ENCODE peak calls at places on chromosomes 2 and 18, in four cellular contexts. X, P, A and W are unnamed samples.

GRCh38 chr2:171999604-172000469 is at the start of gene METAP1D:
- DNase-seq in X (peak), P (peak), A (peak), W (peak)

GRCh38 chr2:96261328-96262003 is 4.3 kb downstream of the TMEM127 start:
- DNase-seq in P (no peak), X (no peak), A (no peak), W (no peak)

GRCh38 chr2:197706839-197707207 is 1.7 kb downstream of the MARS2 start:
- DNase-seq in X (no peak), A (no peak), P (no peak), W (no peak)

GRCh38 chr2:45898819-45899218 is 247.3 kb downstream of the PRKCE start:
- DNase-seq in X (no peak), A (no peak), P (no peak), W (no peak)

GRCh38 chr2:53970095-53970897 is 497 bp downstream of the PSME4 start:
- DNase-seq in A (no peak), X (no peak), P (no peak), W (no peak)

GRCh38 chr2:42053791-42054656 is 6.2 kb downstream of the PKDCC start:
- DNase-seq in X (no peak), P (no peak), A (no peak), W (no peak)

GRCh38 chr2:208608436-208608835 is 201.8 kb downstream of the PTH2R start:
- DNase-seq in X (peak), A (no peak), P (no peak), W (peak)

GRCh38 chr2:190717764-190718651 is 69.1 kb downstream of the NAB1 start:
- DNase-seq in X (no peak), P (no peak), A (no peak), W (no peak)

GRCh38 chr2:238158807-238159539 is at the start of gene ERFE:
- DNase-seq in P (no peak), A (no peak), X (no peak), W (peak)

GRCh38 chr2:127663566-127664064 is 11.7 kb downstream of the LIMS2 start:
- DNase-seq in X (no peak), A (no peak), P (no peak), W (no peak)

GRCh38 chr18:75854174-75854573 is 426.7 kb upstream of the SMIM21 start:
- DNase-seq in A (peak), X (peak), P (no peak), W (no peak)